ENCODE peak calls at places on chromosomes 1 and 21, in five cellular contexts. T is tibial nerve, I is esophagus squamous epithelium, X is right lobe of liver, K is A549. D is an unnamed sample.

GRCh38 chr1:116763116-116763786 is 9.0 kb downstream of the CD2 start:
- DNase-seq in T (no peak), K (no peak), X (no peak), I (no peak), D (no peak)

GRCh38 chr1:213983589-213984386 is 4.0 kb upstream of the PROX1 start:
- DNase-seq in T (no peak), K (no peak), I (no peak), X (peak), D (no peak)

GRCh38 chr1:19312782-19313635 is 883 bp downstream of the SLC66A1 start:
- DNase-seq in K (no peak), X (no peak), I (no peak), T (no peak), D (no peak)

GRCh38 chr1:99496067-99496466 is 149.8 kb upstream of the PALMD start:
- DNase-seq in T (no peak), X (no peak), K (no peak), I (no peak), D (no peak)

GRCh38 chr1:244242446-244242845 is 191.4 kb downstream of the ZBTB18 start:
- DNase-seq in X (no peak), I (no peak), K (no peak), T (no peak), D (no peak)

GRCh38 chr21:44813727-44814126 is 4.1 kb downstream of the SUMO3 start:
- DNase-seq in T (no peak), K (no peak), X (no peak), I (no peak), D (no peak)

GRCh38 chr1:102434421-102434820 is 437.7 kb upstream of the OLFM3 start:
- DNase-seq in X (no peak), T (no peak), I (no peak), K (no peak), D (no peak)

GRCh38 chr1:244837597-244838258 is 2.3 kb downstream of the COX20 start:
- DNase-seq in T (no peak), K (no peak), X (no peak), I (no peak), D (no peak)

GRCh38 chr1:226691257-226691656 is 47.8 kb downstream of the ITPKB start:
- DNase-seq in K (no peak), I (no peak), T (no peak), X (no peak), D (no peak)

GRCh38 chr1:151994956-151995355 is 1.3 kb upstream of the S100A10 start:
- DNase-seq in X (no peak), I (no peak), T (no peak), K (peak), D (no peak)

GRCh38 chr1:78691995-78692747 is 42.5 kb downstream of the IFI44 start:
- DNase-seq in X (no peak), T (no peak), K (no peak), I (no peak), D (no peak)

GRCh38 chr1:162389971-162390370 is 8.4 kb downstream of the C1orf226 start:
- DNase-seq in K (no peak), X (no peak), I (no peak), T (no peak), D (no peak)

GRCh38 chr1:25914074-25914995 is 8.1 kb upstream of the STMN1 start:
- DNase-seq in T (no peak), I (no peak), K (no peak), X (no peak), D (no peak)

GRCh38 chr1:207034998-207035397 is 2.4 kb upstream of the C1orf116 start:
- DNase-seq in X (no peak), T (no peak), K (no peak), I (no peak), D (no peak)

GRCh38 chr1:110148961-110149360 is 1.3 kb upstream of the SLC6A17 start:
- DNase-seq in I (no peak), T (no peak), X (no peak), K (peak), D (no peak)

GRCh38 chr1:245837741-245838140 is 669.3 kb downstream of the SMYD3 start:
- DNase-seq in T (no peak), X (no peak), K (no peak), I (no peak), D (no peak)

GRCh38 chr1:192807968-192808587 is 761 bp upstream of the RGS2 start:
- DNase-seq in T (no peak), K (peak), I (peak), X (no peak), D (no peak)

GRCh38 chr1:4699724-4700301 is 45.4 kb downstream of the AJAP1 start:
- DNase-seq in X (no peak), I (no peak), T (no peak), K (no peak), D (no peak)

GRCh38 chr1:234989019-234989418 is 139.6 kb downstream of the TOMM20 start:
- DNase-seq in I (no peak), K (no peak), X (no peak), T (no peak), D (no peak)

GRCh38 chr21:34583926-34584563 is 30.9 kb downstream of the RCAN1 start:
- DNase-seq in K (no peak), I (no peak), X (no peak), T (no peak), D (no peak)

GRCh38 chr1:87149166-87150065 is 179.3 kb upstream of the LMO4 start:
- DNase-seq in K (no peak), I (no peak), X (no peak), T (no peak), D (no peak)

GRCh38 chr1:154866995-154867795 is 2.9 kb downstream of the KCNN3 start:
- DNase-seq in X (peak), K (peak), I (no peak), T (no peak), D (no peak)

GRCh38 chr1:51058863-51059262 is 43.2 kb upstream of the C1orf185 start:
- DNase-seq in I (no peak), T (no peak), X (no peak), K (no peak), D (no peak)

GRCh38 chr1:17441265-17441992 is 2.0 kb upstream of the RCC2 start:
- DNase-seq in X (no peak), I (no peak), T (no peak), K (no peak), D (no peak)

GRCh38 chr21:20353351-20353750 is 644.9 kb upstream of the NCAM2 start:
- DNase-seq in I (no peak), T (no peak), K (no peak), X (no peak), D (no peak)

GRCh38 chr1:156086256-156086662 is 4.0 kb upstream of the MEX3A start:
- DNase-seq in K (no peak), T (no peak), I (no peak), X (peak), D (peak)

GRCh38 chr1:45409243-45409642 is 69.0 kb upstream of the MUTYH start:
- DNase-seq in K (no peak), X (no peak), T (no peak), I (no peak), D (no peak)

GRCh38 chr1:45414746-45415145 is 74.5 kb upstream of the MUTYH start:
- DNase-seq in T (no peak), K (no peak), I (no peak), X (no peak), D (no peak)

GRCh38 chr1:45411510-45411899 is 71.3 kb upstream of the MUTYH start:
- DNase-seq in K (no peak), I (no peak), T (no peak), X (no peak), D (no peak)

GRCh38 chr1:45410850-45411509 is 70.7 kb upstream of the MUTYH start:
- DNase-seq in T (no peak), X (no peak), K (no peak), I (no peak), D (no peak)

GRCh38 chr1:45412899-45413298 is 72.7 kb upstream of the MUTYH start:
- DNase-seq in K (no peak), X (no peak), I (no peak), T (no peak), D (no peak)
- H3K4me3 ChIP-seq in K (no peak), X (no peak), I (no peak), T (no peak), D (no peak)

GRCh38 chr1:186375929-186376330 is 292 bp downstream of the ODR4 start:
- DNase-seq in X (no peak), T (no peak), I (no peak), K (peak), D (no peak)
- TF ChIP-seq POLR2A in X (no peak), T (no peak), I (no peak), K (peak), D (no peak)

GRCh38 chr1:9378801-9379200 is 86.1 kb downstream of the SPSB1 start:
- DNase-seq in K (no peak), X (no peak), I (no peak), T (no peak), D (no peak)
- H3K27ac ChIP-seq in K (no peak), X (no peak), I (no peak), T (no peak), D (no peak)

DNA sequence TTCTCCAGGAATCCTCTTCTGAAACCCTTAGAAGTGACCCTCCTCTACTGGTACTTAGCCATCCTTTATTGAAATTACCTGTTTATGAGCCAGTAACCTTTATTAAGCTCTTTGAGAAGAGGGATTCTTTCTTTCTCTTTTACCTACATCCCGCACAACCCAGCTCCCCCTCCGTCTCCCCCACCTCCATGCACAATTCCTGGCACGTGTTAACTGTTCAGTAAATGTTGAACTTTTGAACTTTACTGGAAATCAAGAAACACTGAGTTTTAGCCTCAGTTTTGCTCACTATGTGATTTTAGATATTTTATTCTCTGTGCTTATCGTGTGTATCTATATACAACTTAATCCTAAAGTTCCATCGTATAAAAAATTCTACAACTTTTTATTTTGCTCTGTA is 1.8 kb downstream of the TMED5 start:
- DNase-seq in K (no peak), I (no peak), X (no peak), T (no peak), D (no peak)
- H3K4me3 ChIP-seq in K (peak), I (peak), X (peak), T (peak), D (peak)

DNA sequence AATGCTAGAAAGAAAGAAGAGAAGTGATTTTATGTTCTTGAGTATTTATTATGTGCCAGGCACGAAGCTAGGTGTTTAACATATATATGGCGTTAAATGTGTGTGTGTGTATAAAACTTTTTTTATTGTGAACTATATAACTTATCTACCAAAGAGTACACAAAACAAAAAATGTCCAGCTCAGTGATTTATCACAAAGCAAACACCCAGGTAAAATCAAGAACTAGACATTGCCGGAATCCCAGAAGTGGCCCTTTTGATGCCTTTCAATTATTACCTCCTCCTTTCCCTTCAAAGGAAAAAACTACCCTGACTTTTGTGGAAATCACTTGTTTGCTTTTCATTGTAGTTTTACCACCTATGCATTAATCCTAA is 40.5 kb upstream of the ZNF648 start:
- DNase-seq in T (no peak), X (no peak), I (no peak), K (no peak), D (no peak)
- TF ChIP-seq POLR2A in T (no peak), X (no peak), I (no peak), K (no peak), D (no peak)

GRCh38 chr1:41169799-41170180 is 72.3 kb downstream of the SCMH1 start:
- DNase-seq in K (no peak), X (no peak), T (no peak), I (no peak), D (no peak)

GRCh38 chr1:41169066-41169798 is 72.9 kb downstream of the SCMH1 start:
- DNase-seq in T (no peak), I (no peak), K (no peak), X (no peak), D (no peak)

GRCh38 chr1:41173651-41174050 is 68.5 kb downstream of the SCMH1 start:
- DNase-seq in T (no peak), I (no peak), K (no peak), X (no peak), D (no peak)

GRCh38 chr1:41174170-41174569 is 67.9 kb downstream of the SCMH1 start:
- DNase-seq in I (no peak), T (no peak), K (no peak), X (no peak), D (no peak)

DNA sequence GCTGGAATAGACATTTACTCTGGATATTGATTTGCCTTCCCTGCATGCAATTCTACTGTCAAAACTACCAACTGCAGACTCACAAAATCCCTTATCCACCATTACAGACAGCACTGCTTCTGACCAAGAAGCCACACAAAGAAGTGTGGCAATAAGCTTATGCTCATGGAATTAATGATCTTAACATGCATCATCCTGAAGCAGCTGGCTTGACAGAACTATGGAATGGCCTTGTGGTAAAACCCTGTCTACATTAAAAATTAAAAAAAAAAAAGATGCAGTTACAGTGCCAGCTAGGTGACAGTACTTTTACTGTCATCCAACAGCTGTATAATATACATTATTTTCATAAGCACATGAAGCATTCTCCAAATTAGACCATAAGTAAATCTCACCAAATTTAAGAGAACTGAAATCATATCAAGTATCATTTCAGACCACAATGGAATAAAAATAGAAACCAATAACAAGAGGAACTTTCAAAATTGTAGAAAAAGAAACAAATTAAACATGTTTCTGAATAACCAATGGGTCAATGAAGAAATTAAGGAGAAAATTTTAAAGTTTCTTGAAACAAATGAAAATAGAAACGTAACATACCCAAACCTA is 70.7 kb downstream of the SCMH1 start:
- DNase-seq in T (no peak), X (no peak), K (no peak), I (no peak), D (no peak)
- H3K27ac ChIP-seq in T (no peak), X (no peak), K (no peak), I (no peak), D (no peak)

DNA sequence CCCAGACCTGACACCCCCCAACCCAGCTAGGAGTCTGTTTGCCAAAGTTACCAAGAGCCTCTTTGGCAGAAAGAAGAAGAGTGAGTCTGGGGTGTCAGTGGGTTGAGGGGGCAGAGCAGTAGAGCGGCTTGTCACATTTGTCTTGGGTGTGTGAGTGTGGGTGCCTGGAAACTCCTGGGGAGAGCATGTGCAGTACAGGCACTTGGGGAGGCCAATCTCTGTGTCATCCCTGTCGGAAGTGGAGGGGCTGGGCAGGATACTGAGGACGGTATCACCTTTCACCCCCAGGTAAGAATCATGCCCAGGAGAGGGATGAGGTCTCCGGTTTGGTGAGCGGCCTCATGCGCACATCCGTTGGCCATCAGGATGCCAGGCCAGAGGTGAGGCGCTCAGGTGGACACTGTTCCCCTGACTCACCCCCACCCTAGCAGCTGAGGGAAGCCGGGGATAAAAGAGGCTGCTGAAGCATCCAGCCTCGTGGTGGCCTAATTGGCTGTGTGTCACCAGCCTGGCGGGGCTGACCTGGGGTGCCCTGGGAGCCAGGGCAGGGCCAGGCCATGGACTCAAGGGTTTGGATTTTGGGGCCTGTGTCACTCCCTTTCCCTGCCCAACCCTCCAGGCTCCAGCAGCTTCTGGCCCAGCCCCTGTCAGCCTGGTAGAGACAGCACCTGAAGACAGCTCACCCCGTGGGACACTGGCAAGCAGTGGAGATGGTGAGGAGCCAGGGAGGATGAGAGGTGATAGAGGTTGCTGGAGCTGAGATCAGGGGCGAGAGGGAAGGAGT is 3.3 kb downstream of the PLK3 start:
- DNase-seq in K (no peak), T (no peak), X (peak), I (no peak), D (no peak)
- H3K4me3 ChIP-seq in K (no peak), T (no peak), X (no peak), I (no peak), D (no peak)

GRCh38 chr1:211577826-211578639 is 928 bp downstream of the SLC30A1 start:
- DNase-seq in X (peak), K (peak), I (peak), T (peak), D (peak)
- TF ChIP-seq POLR2A in X (peak), K (peak), I (no peak), T (no peak), D (peak)